ENCODE peak calls at places on chromosomes 12 and 14, in four cellular contexts. D, H, I and U are unnamed samples.

GRCh38 chr12:32519047-32519446 is 119.7 kb downstream of the FGD4 start:
- DNase-seq in I (no peak), D (no peak), H (no peak), U (no peak)

GRCh38 chr12:108516511-108517275 is 1.6 kb downstream of the FICD start:
- DNase-seq in I (no peak), H (peak), D (no peak), U (no peak)

GRCh38 chr14:64707661-64708060 is 3.4 kb downstream of the PLEKHG3 start:
- DNase-seq in H (peak), I (no peak), D (no peak), U (no peak)

GRCh38 chr12:103505371-103506236 is 9.8 kb upstream of the C12orf42 start:
- DNase-seq in D (no peak), I (no peak), H (no peak), U (no peak)

GRCh38 chr12:64521838-64522237 is 69.9 kb downstream of the TBK1 start:
- DNase-seq in I (no peak), D (no peak), H (no peak), U (no peak)

GRCh38 chr14:74333909-74334308 is 14.4 kb upstream of the VRTN start:
- DNase-seq in D (no peak), H (peak), I (no peak), U (no peak)

GRCh38 chr12:99804715-99805114 is 157.2 kb downstream of the GARIN6 start:
- DNase-seq in D (no peak), H (no peak), I (no peak), U (no peak)

GRCh38 chr12:75591628-75592027 is 80.2 kb upstream of the KRR1 start:
- DNase-seq in I (no peak), D (no peak), H (peak), U (no peak)

GRCh38 chr14:94317259-94317658 is 5.9 kb downstream of the SERPINA6 start:
- DNase-seq in H (peak), D (no peak), I (no peak), U (peak)

GRCh38 chr14:94322648-94323570 is at the start of gene SERPINA6:
- DNase-seq in D (no peak), I (no peak), H (no peak), U (no peak)

GRCh38 chr14:94316692-94317091 is 6.4 kb downstream of the SERPINA6 start:
- DNase-seq in H (no peak), D (no peak), I (no peak), U (no peak)

GRCh38 chr14:94320243-94320642 is 2.9 kb downstream of the SERPINA6 start:
- DNase-seq in I (no peak), D (no peak), H (no peak), U (no peak)

DNA sequence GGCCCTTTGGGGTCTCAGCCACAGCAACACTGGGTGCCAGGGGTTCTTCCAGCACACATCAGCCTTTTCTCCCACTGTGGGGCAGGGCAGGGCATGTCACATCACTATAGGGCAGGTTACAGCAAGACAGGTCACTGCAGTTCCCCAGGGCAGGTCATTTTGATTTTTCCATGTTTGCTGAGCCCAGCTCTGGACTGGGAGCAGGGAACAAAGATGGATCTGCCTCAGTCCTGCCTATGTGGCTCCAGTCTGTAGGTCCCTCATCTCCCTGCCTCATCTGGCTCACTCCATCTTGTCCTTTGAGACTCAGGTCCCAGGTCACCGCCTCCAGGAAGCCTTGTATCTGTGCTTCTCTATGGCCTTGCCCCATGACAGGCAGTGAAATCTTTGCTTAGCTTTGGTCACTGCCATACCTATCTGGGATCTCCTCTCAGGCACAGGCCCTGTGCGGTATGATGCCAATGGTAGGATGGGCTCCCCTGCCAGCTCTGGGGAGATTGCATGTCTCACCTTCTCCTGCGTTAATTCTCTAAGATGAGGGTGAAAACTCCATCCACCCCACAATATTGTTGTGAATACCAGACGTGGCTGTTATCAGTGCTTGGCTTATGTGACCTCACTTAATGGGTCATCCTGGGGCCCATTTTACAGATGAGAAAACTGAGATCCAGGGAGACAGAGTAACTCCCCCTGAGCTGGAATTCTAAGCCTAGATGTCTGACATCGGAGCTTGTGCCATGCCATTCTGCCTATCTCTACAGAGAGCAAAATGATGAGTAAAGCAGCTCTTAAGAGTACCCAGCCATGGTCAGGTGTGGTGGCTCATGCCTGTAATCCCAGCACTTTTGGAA is 1.5 kb downstream of the SERPINA6 start:
- DNase-seq in I (no peak), D (no peak), H (no peak), U (no peak)
- H3K27ac ChIP-seq in I (no peak), D (no peak), H (no peak), U (no peak)

GRCh38 chr12:50185975-50186663 is 18.9 kb upstream of the CERS5 start:
- DNase-seq in I (no peak), D (no peak), H (no peak), U (peak)
- H3K27ac ChIP-seq in I (no peak), D (peak), H (no peak), U (no peak)

DNA sequence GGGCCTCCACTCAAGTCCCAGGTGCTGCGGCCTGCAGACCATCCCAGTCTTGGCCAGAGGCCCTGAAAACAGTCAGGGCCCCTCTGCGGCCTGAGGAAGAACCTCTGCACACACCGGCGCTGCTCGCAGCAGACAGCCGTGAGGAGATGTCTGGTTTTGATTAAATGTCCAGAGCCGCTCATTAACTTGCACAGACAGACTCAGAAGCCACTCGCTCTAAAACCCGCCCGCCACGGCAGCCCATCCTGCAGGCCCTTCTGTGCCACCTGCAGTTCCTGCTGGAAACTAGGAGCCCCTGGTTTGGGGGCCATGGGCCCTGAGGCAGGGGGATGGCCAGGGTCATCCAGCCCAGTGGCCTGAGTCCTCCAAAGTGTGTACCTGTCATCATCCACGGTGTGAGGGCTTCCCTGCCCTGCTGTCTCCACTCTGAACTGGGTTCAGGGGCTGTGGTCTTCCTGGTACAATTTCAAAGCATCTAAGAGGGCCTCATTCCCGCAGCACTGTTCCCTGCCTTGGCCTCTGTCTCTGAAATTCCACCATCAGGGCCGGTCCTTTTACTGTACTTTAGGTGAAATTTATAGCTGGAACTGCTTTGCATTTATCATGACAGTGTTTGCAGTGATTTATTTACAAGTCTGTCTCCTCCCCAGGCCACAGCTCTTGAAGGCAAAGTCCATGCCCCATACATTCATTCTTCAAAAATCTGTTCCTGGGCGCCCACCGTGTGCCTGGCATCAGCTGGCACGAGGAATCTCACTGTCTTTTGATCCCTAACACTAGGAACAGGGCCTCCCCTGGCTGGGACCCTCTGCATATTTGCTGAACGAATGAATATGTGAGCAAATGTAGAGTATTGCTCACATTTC is 36.7 kb upstream of the NCOR2 start:
- DNase-seq in D (no peak), H (no peak), I (no peak), U (no peak)
- H3K27ac ChIP-seq in D (no peak), H (no peak), I (no peak), U (no peak)

DNA sequence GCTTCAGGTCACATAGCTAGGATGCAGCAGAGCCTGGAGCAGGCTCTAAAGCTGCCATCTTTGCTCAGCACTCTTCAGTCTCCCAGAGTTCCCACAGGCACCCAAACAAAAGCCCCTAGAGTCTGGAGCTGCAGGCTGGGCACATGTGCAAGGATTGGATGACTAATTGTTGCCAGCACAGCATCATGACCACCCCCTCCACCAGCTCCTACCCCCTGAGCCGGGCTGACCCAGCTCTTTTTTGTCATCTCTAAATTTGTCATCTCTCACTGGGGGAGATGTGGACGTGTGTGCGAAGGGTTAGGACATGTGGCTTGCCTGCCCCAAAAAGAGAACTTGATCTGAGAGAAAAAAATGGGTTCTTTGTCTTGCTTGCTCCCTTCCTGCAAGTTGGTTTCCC is 4.3 kb upstream of the MMP19 start:
- DNase-seq in D (peak), I (no peak), H (no peak), U (no peak)
- H3K27ac ChIP-seq in D (peak), I (no peak), H (no peak), U (no peak)

GRCh38 chr14:100761481-100761880 is 34.8 kb downstream of the DLK1 start:
- DNase-seq in D (no peak), I (no peak), H (no peak), U (no peak)
- H3K27ac ChIP-seq in D (no peak), I (no peak), H (no peak), U (no peak)

GRCh38 chr14:57390806-57391562 is 598 bp downstream of the NAA30 start:
- DNase-seq in I (peak), D (peak), H (peak), U (peak)
- H3K27ac ChIP-seq in I (peak), D (peak), H (peak), U (peak)

DNA sequence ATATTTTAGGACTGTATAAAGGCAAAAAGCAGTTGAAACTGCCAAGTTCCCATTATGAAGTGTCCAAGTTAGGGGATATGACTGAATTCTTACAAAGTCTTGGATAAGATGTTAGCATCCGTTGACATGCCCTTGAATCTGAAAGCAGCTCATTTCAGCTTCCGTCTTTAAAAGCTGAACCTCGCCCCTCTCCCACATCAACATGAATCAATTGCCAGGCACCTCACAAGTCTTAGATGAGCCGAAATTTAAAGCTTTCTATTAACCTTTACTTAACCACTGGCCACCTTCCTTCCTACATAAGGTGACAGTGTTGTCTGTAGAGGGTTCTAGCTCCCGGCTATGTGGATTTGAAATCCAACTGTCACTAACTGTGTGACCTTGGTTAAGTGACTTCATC is 1.3 kb downstream of the PPP1CC start:
- DNase-seq in H (no peak), D (no peak), I (no peak), U (no peak)
- H3K27ac ChIP-seq in H (no peak), D (no peak), I (no peak), U (no peak)

DNA sequence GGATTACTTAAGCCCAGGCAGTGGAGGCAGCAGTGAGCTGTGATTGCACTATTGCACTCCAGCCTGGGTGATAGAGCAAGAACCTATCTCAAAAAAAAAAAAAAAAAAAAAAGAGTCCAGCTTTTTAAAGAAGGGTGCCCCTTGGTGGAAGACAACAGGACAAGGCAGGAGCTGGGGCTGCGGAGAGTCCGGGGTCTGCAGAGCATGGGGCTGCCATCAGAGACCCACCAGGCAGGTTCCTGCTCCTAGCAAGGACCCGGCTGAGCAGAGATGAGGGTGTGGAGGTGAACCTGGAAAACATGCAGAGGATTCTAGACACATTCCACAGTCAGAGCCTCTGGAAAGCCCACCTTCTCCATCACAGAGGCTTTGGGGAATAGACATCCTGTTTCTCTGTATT is 21.0 kb upstream of the CIPC start:
- DNase-seq in D (no peak), I (no peak), H (no peak), U (peak)
- H3K27ac ChIP-seq in D (peak), I (peak), H (no peak), U (no peak)

GRCh38 chr14:92686411-92686762 is 62.0 kb downstream of the LGMN start:
- DNase-seq in H (no peak), I (no peak), D (no peak), U (no peak)

GRCh38 chr14:92687681-92688433 is 60.6 kb downstream of the LGMN start:
- DNase-seq in H (peak), D (no peak), I (peak), U (peak)

GRCh38 chr14:92686763-92687427 is 61.5 kb downstream of the LGMN start:
- DNase-seq in D (peak), H (peak), I (peak), U (peak)

GRCh38 chr14:92690171-92691011 is 58.0 kb downstream of the LGMN start:
- DNase-seq in D (no peak), I (no peak), H (peak), U (peak)

GRCh38 chr14:92688434-92689375 is 59.7 kb downstream of the LGMN start:
- DNase-seq in H (no peak), D (no peak), I (no peak), U (no peak)
- H3K27ac ChIP-seq in H (no peak), D (no peak), I (no peak), U (no peak)

GRCh38 chr12:57840701-57841100 is 5.8 kb downstream of the CTDSP2 start:
- DNase-seq in D (no peak), H (no peak), I (no peak), U (peak)

GRCh38 chr12:57839996-57840395 is 6.5 kb downstream of the CTDSP2 start:
- DNase-seq in I (no peak), H (no peak), D (no peak), U (no peak)

GRCh38 chr12:57841445-57841844 is 5.1 kb downstream of the CTDSP2 start:
- DNase-seq in D (no peak), I (no peak), H (no peak), U (no peak)

GRCh38 chr12:57844725-57845477 is 1.6 kb downstream of the CTDSP2 start:
- DNase-seq in H (peak), D (peak), I (no peak), U (peak)

GRCh38 chr12:57842342-57843294 is 3.9 kb downstream of the CTDSP2 start:
- DNase-seq in H (peak), I (no peak), D (no peak), U (peak)
- H3K27ac ChIP-seq in H (peak), I (peak), D (peak), U (peak)